ENCODE peak calls at places on chromosomes 13 and 19, in four cellular contexts. L is tibial nerve, C is ascending aorta, U is NCI-H1092 treated with DMSO at 0.1 percent for 48 hours. N is an unnamed sample.

GRCh38 chr19:3671680-3672574 is 28.3 kb downstream of the PIP5K1C start:
- DNase-seq in L (no peak), C (no peak), U (no peak), N (no peak)

GRCh38 chr19:47296036-47296435 is 13.6 kb upstream of the C5AR1 start:
- DNase-seq in L (peak), C (peak), U (peak), N (peak)

GRCh38 chr19:50431343-50432220 is 1.1 kb upstream of the MYBPC2 start:
- DNase-seq in L (peak), C (peak), U (peak), N (peak)

GRCh38 chr19:51375504-51376221 is 3.2 kb upstream of the NKG7 start:
- DNase-seq in L (no peak), C (no peak), U (no peak), N (no peak)

GRCh38 chr13:97228850-97229521 is 6.9 kb downstream of the MBNL2 start:
- DNase-seq in L (no peak), C (no peak), U (no peak), N (no peak)

GRCh38 chr13:110131424-110131823 is 175.5 kb downstream of the COL4A1 start:
- DNase-seq in L (no peak), C (no peak), U (no peak), N (no peak)

GRCh38 chr13:27415116-27415515 is 9.3 kb upstream of the GTF3A start:
- DNase-seq in L (no peak), C (no peak), U (no peak), N (no peak)

GRCh38 chr13:112821340-112822055 is 131.7 kb downstream of the ATP11A start:
- DNase-seq in L (no peak), C (peak), U (no peak), N (no peak)

GRCh38 chr13:84672616-84673015 is 790.3 kb upstream of the SLITRK1 start:
- DNase-seq in L (no peak), C (no peak), U (no peak), N (no peak)

GRCh38 chr19:8046569-8047165 is 5.9 kb upstream of the CCL25 start:
- DNase-seq in L (no peak), C (no peak), U (no peak), N (no peak)

GRCh38 chr19:18208098-18208951 is 4.5 kb upstream of the RAB3A start:
- DNase-seq in L (no peak), C (no peak), U (peak), N (no peak)

GRCh38 chr13:87259479-87260083 is 411.6 kb upstream of the SLITRK5 start:
- DNase-seq in L (no peak), C (no peak), U (no peak), N (peak)

GRCh38 chr13:27631665-27632064 is 10.0 kb downstream of the POLR1D start:
- DNase-seq in L (no peak), C (no peak), U (no peak), N (no peak)

GRCh38 chr19:4803736-4804695 is 12.5 kb downstream of the FEM1A start:
- DNase-seq in L (no peak), C (no peak), U (peak), N (peak)

GRCh38 chr13:106507560-106508274 is 27.7 kb downstream of the EFNB2 start:
- DNase-seq in L (no peak), C (no peak), U (no peak), N (no peak)

GRCh38 chr13:98978280-98978679 is 416 bp upstream of the DOCK9 start:
- DNase-seq in L (no peak), C (no peak), U (no peak), N (no peak)

GRCh38 chr13:50244913-50245574 is 229.8 kb downstream of the KCNRG start:
- DNase-seq in L (no peak), C (no peak), U (no peak), N (no peak)

GRCh38 chr13:76992548-76993001 is 694 bp downstream of the CLN5 start:
- DNase-seq in L (peak), C (no peak), U (peak), N (no peak)

N was measured in NCI-H2081.